ENCODE peak calls at places on chromosomes 5 and 9, in seven cellular contexts. J, Y, C, G, Q, M and F are unnamed samples. For H3K4me1, the result is how much of the 10 kb centered on the place peaks cover.

GRCh38 chr9:135830496-135830895 is 76.8 kb downstream of the CAMSAP1 start:
- DNase-seq in C (no peak), M (no peak), Y (no peak), G (no peak), Q (no peak), J (no peak), F (no peak)

GRCh38 chr5:1003296-1003937 is 5.2 kb upstream of the NKD2 start:
- DNase-seq in J (no peak), M (no peak), C (no peak), Q (no peak), G (no peak), Y (peak), F (peak)

GRCh38 chr5:149618581-149619248 is 37.4 kb downstream of the ARHGEF37 start:
- DNase-seq in G (peak), J (no peak), Q (peak), Y (peak), M (peak), C (peak), F (peak)

GRCh38 chr5:151630088-151630487 is 39.0 kb upstream of the FAT2 start:
- DNase-seq in M (no peak), Q (no peak), J (no peak), G (no peak), C (no peak), Y (no peak), F (no peak)

GRCh38 chr9:35712762-35713400 is 19.1 kb downstream of the TLN1 start:
- DNase-seq in Q (no peak), M (no peak), C (no peak), G (no peak), J (no peak), Y (no peak), F (no peak)

GRCh38 chr5:56233230-56233629 is at the start of gene ANKRD55:
- DNase-seq in C (peak), M (no peak), Q (no peak), G (no peak), J (no peak), Y (no peak), F (peak)

GRCh38 chr5:126531543-126532120 is 63.4 kb downstream of the ALDH7A1 start:
- DNase-seq in G (no peak), Q (no peak), Y (no peak), C (no peak), J (no peak), M (peak), F (no peak)

GRCh38 chr5:72286798-72287197 is 33.2 kb downstream of the MRPS27 start:
- DNase-seq in Q (no peak), G (no peak), M (no peak), Y (no peak), J (no peak), C (no peak), F (no peak)

GRCh38 chr5:36691993-36692392 is 85.6 kb downstream of the SLC1A3 start:
- DNase-seq in Y (no peak), J (no peak), Q (no peak), M (no peak), G (no peak), C (no peak), F (no peak)

GRCh38 chr9:106287108-106287631 is 575.8 kb upstream of the ZNF462 start:
- DNase-seq in C (no peak), G (no peak), Q (no peak), Y (no peak), M (no peak), J (no peak), F (no peak)

GRCh38 chr5:143404416-143405062 is 1.1 kb upstream of the NR3C1 start:
- DNase-seq in M (peak), J (peak), G (peak), Y (peak), C (peak), Q (peak), F (peak)

GRCh38 chr5:4662845-4663244 is 477.3 kb upstream of the ADAMTS16 start:
- DNase-seq in Y (no peak), C (no peak), J (no peak), Q (no peak), M (no peak), G (no peak), F (no peak)

GRCh38 chr5:5078009-5078897 is 61.9 kb upstream of the ADAMTS16 start:
- DNase-seq in J (no peak), C (no peak), Y (no peak), G (no peak), Q (no peak), M (peak), F (no peak)

GRCh38 chr9:468766-469496 is 254.3 kb downstream of the DOCK8 start:
- DNase-seq in G (no peak), C (no peak), M (no peak), Q (no peak), J (no peak), Y (peak), F (no peak)

GRCh38 chr5:143554194-143554717 is 150.8 kb upstream of the NR3C1 start:
- DNase-seq in G (no peak), J (no peak), Q (peak), Y (no peak), C (no peak), M (no peak), F (no peak)

GRCh38 chr5:13932561-13932960 is 11.9 kb downstream of the DNAH5 start:
- DNase-seq in C (no peak), Q (no peak), M (no peak), Y (no peak), J (no peak), G (no peak), F (no peak)

GRCh38 chr5:172870807-172871431 is 36.9 kb downstream of the ERGIC1 start:
- DNase-seq in Q (no peak), Y (peak), G (no peak), C (no peak), M (no peak), J (no peak), F (no peak)
- H3K4me1 ChIP-seq in Q (half or more), Y (half or more), G (half or more), C (under half), M (under half), J (under half), F (under half)

DNA sequence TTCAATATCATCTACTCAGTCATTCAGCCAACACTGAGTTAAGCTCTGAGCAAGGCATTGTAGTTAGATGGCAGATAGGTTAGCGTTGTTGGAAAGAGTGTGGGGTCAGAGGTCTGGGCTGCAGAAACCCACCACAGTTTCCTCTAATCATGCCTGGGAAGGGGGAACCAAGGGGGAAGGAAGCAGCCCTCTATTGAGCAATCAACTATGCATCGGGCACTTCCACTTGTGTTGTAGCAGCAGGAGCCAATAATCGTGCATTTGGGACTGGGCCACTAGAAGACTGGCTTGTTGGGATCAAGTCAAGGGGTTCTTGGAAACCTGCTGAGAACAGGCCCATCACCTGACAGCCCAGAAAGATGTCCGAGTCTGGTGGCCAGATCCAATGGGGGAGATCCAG is 139.2 kb downstream of the PIP5K1B start:
- DNase-seq in M (no peak), Y (no peak), Q (no peak), J (no peak), G (no peak), C (no peak), F (no peak)
- H3K27ac ChIP-seq in M (no peak), Y (no peak), Q (no peak), J (no peak), G (no peak), C (no peak), F (no peak)

DNA sequence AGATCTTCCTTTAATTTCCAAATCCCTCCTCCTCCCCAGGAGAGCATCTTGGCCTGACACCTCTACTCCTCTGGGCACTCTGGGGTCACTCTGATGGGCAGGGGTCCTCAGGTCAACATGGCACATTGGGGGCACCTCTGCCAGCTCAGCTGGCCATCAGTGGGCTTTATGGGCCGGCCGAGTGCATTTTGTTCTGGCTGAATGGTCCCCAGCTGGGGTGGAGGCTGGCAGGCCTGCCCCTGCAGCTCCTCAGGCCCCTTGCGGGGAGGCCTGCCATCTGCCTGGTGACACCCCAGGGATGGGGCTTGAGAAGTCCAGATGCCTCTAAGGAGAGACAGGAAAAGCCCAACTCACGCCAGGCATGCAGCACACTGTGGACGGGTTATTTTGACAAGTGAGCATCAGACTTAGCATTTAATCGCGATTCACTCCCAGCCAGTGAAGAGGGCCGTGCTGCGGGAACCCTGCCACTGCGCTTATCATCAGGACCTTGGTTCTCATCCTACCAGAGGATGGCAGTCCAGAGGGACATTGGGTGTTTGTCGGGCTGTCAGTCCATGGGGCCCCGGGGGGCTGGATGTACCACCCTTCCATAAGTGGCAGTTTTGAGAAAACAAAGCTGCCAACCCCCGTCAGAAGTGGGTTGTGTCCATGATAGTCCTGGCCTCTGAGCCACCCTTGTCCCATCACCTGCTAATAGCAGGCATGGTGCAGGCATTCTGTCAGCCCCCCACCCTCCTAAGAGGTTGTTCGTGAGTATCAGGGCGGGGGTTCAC is 21.7 kb downstream of the PHF2 start:
- DNase-seq in C (no peak), J (no peak), M (peak), Q (no peak), G (no peak), Y (no peak), F (no peak)
- H3K4me1 ChIP-seq in C (under half), J (under half), M (under half), Q (under half), G (under half), Y (half or more), F (under half)

DNA sequence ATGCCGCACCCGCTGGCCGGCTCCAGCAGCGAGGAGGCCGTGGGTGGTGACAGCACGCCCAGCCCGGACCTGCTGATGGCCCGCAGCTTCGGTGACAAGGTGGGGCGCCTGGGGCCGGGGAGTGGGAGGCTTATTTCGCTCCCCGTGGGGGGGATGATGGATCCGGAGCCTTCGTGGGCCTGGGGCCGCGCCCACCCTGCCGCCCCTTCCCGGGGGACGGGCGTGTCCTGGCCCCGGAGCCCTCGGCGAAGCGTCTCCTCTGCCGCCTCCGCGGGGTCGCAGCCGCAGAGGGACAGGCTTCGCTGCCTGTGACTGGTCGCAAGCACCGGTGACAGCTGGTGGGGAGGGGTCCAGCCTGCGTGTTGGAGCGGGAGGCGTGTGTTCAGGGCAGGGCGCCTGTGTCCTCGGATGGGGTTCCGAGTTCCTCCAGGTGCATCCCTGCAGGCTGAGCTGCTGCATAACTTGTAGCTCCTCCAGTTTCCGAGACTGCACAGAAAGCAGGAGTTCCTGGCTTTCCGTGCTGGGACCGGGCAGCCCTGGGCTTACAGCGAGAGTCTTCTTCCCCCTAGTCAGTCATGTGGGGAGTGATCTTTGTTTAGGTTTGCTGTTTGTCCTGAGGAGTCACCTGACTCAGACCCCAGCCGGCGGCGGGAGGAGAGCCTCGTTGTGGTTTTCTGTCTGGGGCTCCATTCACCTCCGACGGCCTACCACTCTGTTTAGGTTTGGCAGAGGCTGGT is 667 bp downstream of the SNX30 start:
- DNase-seq in C (peak), J (peak), M (peak), G (no peak), Y (peak), Q (peak), F (peak)
- H3K27ac ChIP-seq in C (peak), J (peak), M (no peak), G (peak), Y (peak), Q (peak), F (peak)